ENCODE peak calls at places on chromosome 1, in five cellular contexts. One of them, this sample, is unnamed.
A peak's percentile ranks its signal among the peaks of the same experiment; 100 is the strongest.

GRCh38 chr1:153292740-153293479 is 19.8 kb downstream of the PGLYRP3 start:
- DNase-seq in tibial nerve: no peak
- DNase-seq in activated B cell treated with CpG ODN at 0.5 μM for 24 hours: no peak
- DNase-seq in brain microvascular endothelial cell: no peak
- DNase-seq in esophagus squamous epithelium: no peak
- DNase-seq in this sample: no peak

GRCh38 chr1:60764489-60764888 is 317.9 kb upstream of the NFIA start:
- DNase-seq in brain microvascular endothelial cell: no peak
- DNase-seq in activated B cell treated with CpG ODN at 0.5 μM for 24 hours: no peak
- DNase-seq in tibial nerve: no peak
- DNase-seq in esophagus squamous epithelium: no peak
- DNase-seq in this sample: no peak

GRCh38 chr1:171139890-171140289 is 45.2 kb upstream of the FMO2 start:
- DNase-seq in brain microvascular endothelial cell: no peak
- DNase-seq in tibial nerve: no peak
- DNase-seq in activated B cell treated with CpG ODN at 0.5 μM for 24 hours: no peak
- DNase-seq in esophagus squamous epithelium: no peak
- DNase-seq in this sample: no peak

GRCh38 chr1:175133693-175134435 is 58.7 kb downstream of the KIAA0040 start:
- DNase-seq in brain microvascular endothelial cell: no peak
- DNase-seq in tibial nerve: no peak
- DNase-seq in esophagus squamous epithelium: no peak
- DNase-seq in activated B cell treated with CpG ODN at 0.5 μM for 24 hours: no peak
- DNase-seq in this sample: no peak

GRCh38 chr1:42003433-42003832 is 84.7 kb upstream of the HIVEP3 start:
- DNase-seq in tibial nerve: no peak
- DNase-seq in brain microvascular endothelial cell: no peak
- DNase-seq in esophagus squamous epithelium: no peak
- DNase-seq in activated B cell treated with CpG ODN at 0.5 μM for 24 hours: no peak
- DNase-seq in this sample: no peak

GRCh38 chr1:28540651-28541050 is 12.2 kb upstream of the TRNAU1AP start:
- DNase-seq in activated B cell treated with CpG ODN at 0.5 μM for 24 hours: no peak
- DNase-seq in tibial nerve: no peak
- DNase-seq in brain microvascular endothelial cell: no peak
- DNase-seq in esophagus squamous epithelium: no peak
- DNase-seq in this sample: no peak

GRCh38 chr1:228359613-228360532 is 46.8 kb downstream of the TRIM11 start:
- DNase-seq in esophagus squamous epithelium: no peak
- DNase-seq in activated B cell treated with CpG ODN at 0.5 μM for 24 hours: no peak
- DNase-seq in brain microvascular endothelial cell: no peak
- DNase-seq in tibial nerve: no peak
- DNase-seq in this sample: no peak

GRCh38 chr1:59593798-59594790 is 220.7 kb upstream of the HOOK1 start:
- DNase-seq in tibial nerve: no peak
- DNase-seq in brain microvascular endothelial cell: no peak
- DNase-seq in activated B cell treated with CpG ODN at 0.5 μM for 24 hours: no peak
- DNase-seq in esophagus squamous epithelium: no peak
- DNase-seq in this sample: no peak

GRCh38 chr1:178232108-178232507 is 138.2 kb downstream of the RASAL2 start:
- DNase-seq in activated B cell treated with CpG ODN at 0.5 μM for 24 hours: no peak
- DNase-seq in brain microvascular endothelial cell: no peak
- DNase-seq in tibial nerve: no peak
- DNase-seq in esophagus squamous epithelium: no peak
- DNase-seq in this sample: no peak

GRCh38 chr1:41238311-41239094 is 3.6 kb downstream of the SCMH1 start:
- DNase-seq in tibial nerve: no peak
- DNase-seq in esophagus squamous epithelium: no peak
- DNase-seq in activated B cell treated with CpG ODN at 0.5 μM for 24 hours: no peak
- DNase-seq in brain microvascular endothelial cell: no peak
- DNase-seq in this sample: no peak

GRCh38 chr1:160672789-160673695 is 26.2 kb upstream of the SLAMF1 start:
- DNase-seq in tibial nerve: no peak
- DNase-seq in esophagus squamous epithelium: no peak
- DNase-seq in brain microvascular endothelial cell: no peak
- DNase-seq in activated B cell treated with CpG ODN at 0.5 μM for 24 hours: no peak
- DNase-seq in this sample: no peak

GRCh38 chr1:30515746-30516504 is 207.5 kb downstream of the MATN1 start:
- DNase-seq in tibial nerve: no peak
- DNase-seq in brain microvascular endothelial cell: no peak
- DNase-seq in activated B cell treated with CpG ODN at 0.5 μM for 24 hours: no peak
- DNase-seq in esophagus squamous epithelium: no peak
- DNase-seq in this sample: peak; percentile 27

GRCh38 chr1:156502749-156503671 is 2.4 kb upstream of the MEF2D start:
- DNase-seq in activated B cell treated with CpG ODN at 0.5 μM for 24 hours: no peak
- DNase-seq in esophagus squamous epithelium: no peak
- DNase-seq in tibial nerve: peak; percentile 75
- DNase-seq in brain microvascular endothelial cell: peak; percentile 87
- DNase-seq in this sample: peak; percentile 54

GRCh38 chr1:1207254-1207902 is 986 bp upstream of the TNFRSF18 start:
- DNase-seq in tibial nerve: no peak
- DNase-seq in activated B cell treated with CpG ODN at 0.5 μM for 24 hours: no peak
- DNase-seq in esophagus squamous epithelium: no peak
- DNase-seq in brain microvascular endothelial cell: no peak
- DNase-seq in this sample: no peak

GRCh38 chr1:15192916-15193550 is 39.5 kb downstream of the TMEM51 start:
- DNase-seq in tibial nerve: no peak
- DNase-seq in activated B cell treated with CpG ODN at 0.5 μM for 24 hours: no peak
- DNase-seq in brain microvascular endothelial cell: no peak
- DNase-seq in esophagus squamous epithelium: no peak
- DNase-seq in this sample: no peak

GRCh38 chr1:212179394-212180076 is 105.7 kb upstream of the PPP2R5A start:
- DNase-seq in tibial nerve: no peak
- DNase-seq in activated B cell treated with CpG ODN at 0.5 μM for 24 hours: no peak
- DNase-seq in esophagus squamous epithelium: no peak
- DNase-seq in brain microvascular endothelial cell: peak; percentile 92
- DNase-seq in this sample: no peak

GRCh38 chr1:89809556-89809955 is 11.3 kb upstream of the LRRC8D start:
- DNase-seq in activated B cell treated with CpG ODN at 0.5 μM for 24 hours: no peak
- DNase-seq in tibial nerve: no peak
- DNase-seq in brain microvascular endothelial cell: no peak
- DNase-seq in esophagus squamous epithelium: no peak
- DNase-seq in this sample: no peak

GRCh38 chr1:46223472-46223943 is 20.4 kb downstream of the LURAP1 start:
- DNase-seq in activated B cell treated with CpG ODN at 0.5 μM for 24 hours: peak; percentile 24
- DNase-seq in esophagus squamous epithelium: no peak
- DNase-seq in tibial nerve: peak; percentile 59
- DNase-seq in brain microvascular endothelial cell: peak; percentile 80
- DNase-seq in this sample: peak; percentile 57

GRCh38 chr1:185155600-185156320 is 993 bp downstream of the TRMT1L start:
- DNase-seq in activated B cell treated with CpG ODN at 0.5 μM for 24 hours: no peak
- DNase-seq in tibial nerve: no peak
- DNase-seq in brain microvascular endothelial cell: peak; percentile 8
- DNase-seq in esophagus squamous epithelium: no peak
- DNase-seq in this sample: no peak

GRCh38 chr1:58251415-58252073 is 295.0 kb downstream of the OMA1 start:
- DNase-seq in brain microvascular endothelial cell: no peak
- DNase-seq in tibial nerve: no peak
- DNase-seq in esophagus squamous epithelium: no peak
- DNase-seq in activated B cell treated with CpG ODN at 0.5 μM for 24 hours: no peak
- DNase-seq in this sample: no peak
- TF ChIP-seq CTCF in brain microvascular endothelial cell: peak; percentile 56
- TF ChIP-seq CTCF in tibial nerve: no peak
- TF ChIP-seq CTCF in esophagus squamous epithelium: no peak
- TF ChIP-seq CTCF in activated B cell treated with CpG ODN at 0.5 μM for 24 hours: no peak
- TF ChIP-seq CTCF in this sample: no peak

GRCh38 chr1:203327684-203328457 is 22.6 kb downstream of the BTG2 start:
- DNase-seq in esophagus squamous epithelium: no peak
- DNase-seq in tibial nerve: peak; percentile 66
- DNase-seq in activated B cell treated with CpG ODN at 0.5 μM for 24 hours: no peak
- DNase-seq in brain microvascular endothelial cell: peak; percentile 27
- DNase-seq in this sample: no peak
- TF ChIP-seq CTCF in esophagus squamous epithelium: peak; percentile 46
- TF ChIP-seq CTCF in tibial nerve: peak; percentile 59
- TF ChIP-seq CTCF in activated B cell treated with CpG ODN at 0.5 μM for 24 hours: no peak
- TF ChIP-seq CTCF in brain microvascular endothelial cell: peak; percentile 62
- TF ChIP-seq CTCF in this sample: peak; percentile 10

GRCh38 chr1:167342846-167343245 is 122.2 kb downstream of the POU2F1 start:
- DNase-seq in activated B cell treated with CpG ODN at 0.5 μM for 24 hours: no peak
- DNase-seq in tibial nerve: no peak
- DNase-seq in esophagus squamous epithelium: no peak
- DNase-seq in brain microvascular endothelial cell: no peak
- DNase-seq in this sample: no peak
- TF ChIP-seq CTCF in activated B cell treated with CpG ODN at 0.5 μM for 24 hours: no peak
- TF ChIP-seq CTCF in tibial nerve: no peak
- TF ChIP-seq CTCF in esophagus squamous epithelium: no peak
- TF ChIP-seq CTCF in brain microvascular endothelial cell: peak; percentile 26
- TF ChIP-seq CTCF in this sample: no peak

GRCh38 chr1:204434116-204434755 is 22.6 kb upstream of the PPP1R15B start:
- DNase-seq in activated B cell treated with CpG ODN at 0.5 μM for 24 hours: no peak
- DNase-seq in brain microvascular endothelial cell: no peak
- DNase-seq in tibial nerve: no peak
- DNase-seq in esophagus squamous epithelium: no peak
- DNase-seq in this sample: no peak

GRCh38 chr1:204429746-204430145 is 18.1 kb upstream of the PPP1R15B start:
- DNase-seq in brain microvascular endothelial cell: no peak
- DNase-seq in tibial nerve: no peak
- DNase-seq in activated B cell treated with CpG ODN at 0.5 μM for 24 hours: no peak
- DNase-seq in esophagus squamous epithelium: no peak
- DNase-seq in this sample: no peak

GRCh38 chr1:204435246-204435885 is 23.7 kb upstream of the PPP1R15B start:
- DNase-seq in brain microvascular endothelial cell: no peak
- DNase-seq in esophagus squamous epithelium: no peak
- DNase-seq in tibial nerve: peak; percentile 67
- DNase-seq in activated B cell treated with CpG ODN at 0.5 μM for 24 hours: no peak
- DNase-seq in this sample: no peak

GRCh38 chr1:204432708-204433107 is 21.1 kb upstream of the PPP1R15B start:
- DNase-seq in activated B cell treated with CpG ODN at 0.5 μM for 24 hours: no peak
- DNase-seq in tibial nerve: no peak
- DNase-seq in esophagus squamous epithelium: no peak
- DNase-seq in brain microvascular endothelial cell: no peak
- DNase-seq in this sample: no peak

GRCh38 chr1:204431310-204432184 is 19.9 kb upstream of the PPP1R15B start:
- DNase-seq in brain microvascular endothelial cell: peak; percentile 77
- DNase-seq in activated B cell treated with CpG ODN at 0.5 μM for 24 hours: peak; percentile 70
- DNase-seq in esophagus squamous epithelium: peak; percentile 43
- DNase-seq in tibial nerve: peak; percentile 92
- DNase-seq in this sample: peak; percentile 85
- TF ChIP-seq CTCF in brain microvascular endothelial cell: peak; percentile 99
- TF ChIP-seq CTCF in activated B cell treated with CpG ODN at 0.5 μM for 24 hours: peak; percentile 40
- TF ChIP-seq CTCF in esophagus squamous epithelium: peak; percentile 88
- TF ChIP-seq CTCF in tibial nerve: peak; percentile 88
- TF ChIP-seq CTCF in this sample: peak; percentile 89

GRCh38 chr1:112955678-112956502 is at the start of gene SLC16A1:
- DNase-seq in brain microvascular endothelial cell: peak; percentile 88
- DNase-seq in activated B cell treated with CpG ODN at 0.5 μM for 24 hours: peak; percentile 89
- DNase-seq in tibial nerve: peak; percentile 88
- DNase-seq in esophagus squamous epithelium: peak; percentile 57
- DNase-seq in this sample: peak; percentile 89
- TF ChIP-seq CTCF in brain microvascular endothelial cell: peak; percentile 38
- TF ChIP-seq CTCF in activated B cell treated with CpG ODN at 0.5 μM for 24 hours: no peak
- TF ChIP-seq CTCF in tibial nerve: peak; percentile 56
- TF ChIP-seq CTCF in esophagus squamous epithelium: peak; percentile 12
- TF ChIP-seq CTCF in this sample: no peak

GRCh38 chr1:223175633-223176032 is 32.6 kb upstream of the TLR5 start:
- DNase-seq in esophagus squamous epithelium: no peak
- DNase-seq in activated B cell treated with CpG ODN at 0.5 μM for 24 hours: no peak
- DNase-seq in brain microvascular endothelial cell: no peak
- DNase-seq in tibial nerve: peak; percentile 69
- DNase-seq in this sample: no peak

GRCh38 chr1:223179280-223179679 is 36.2 kb upstream of the TLR5 start:
- DNase-seq in esophagus squamous epithelium: no peak
- DNase-seq in brain microvascular endothelial cell: no peak
- DNase-seq in tibial nerve: no peak
- DNase-seq in activated B cell treated with CpG ODN at 0.5 μM for 24 hours: no peak
- DNase-seq in this sample: no peak

GRCh38 chr1:223176437-223176836 is 33.4 kb upstream of the TLR5 start:
- DNase-seq in esophagus squamous epithelium: no peak
- DNase-seq in tibial nerve: no peak
- DNase-seq in activated B cell treated with CpG ODN at 0.5 μM for 24 hours: no peak
- DNase-seq in brain microvascular endothelial cell: no peak
- DNase-seq in this sample: no peak

GRCh38 chr1:223177681-223178080 is 34.6 kb upstream of the TLR5 start:
- DNase-seq in esophagus squamous epithelium: no peak
- DNase-seq in activated B cell treated with CpG ODN at 0.5 μM for 24 hours: no peak
- DNase-seq in brain microvascular endothelial cell: no peak
- DNase-seq in tibial nerve: no peak
- DNase-seq in this sample: no peak

GRCh38 chr1:223175032-223175431 is 32.0 kb upstream of the TLR5 start:
- DNase-seq in activated B cell treated with CpG ODN at 0.5 μM for 24 hours: no peak
- DNase-seq in brain microvascular endothelial cell: no peak
- DNase-seq in tibial nerve: peak; percentile 15
- DNase-seq in esophagus squamous epithelium: no peak
- DNase-seq in this sample: no peak
- TF ChIP-seq CTCF in activated B cell treated with CpG ODN at 0.5 μM for 24 hours: no peak
- TF ChIP-seq CTCF in brain microvascular endothelial cell: peak; percentile 52
- TF ChIP-seq CTCF in tibial nerve: no peak
- TF ChIP-seq CTCF in esophagus squamous epithelium: no peak
- TF ChIP-seq CTCF in this sample: no peak